ENCODE peak calls at places on chromosomes 4 and X, in four cellular contexts. D, W, J and Z are unnamed samples.

GRCh38 chrX:63275127-63275526 is 76.0 kb downstream of the SPIN4 start:
- DNase-seq in J (peak; percentile 28), D (no peak), W (no peak), Z (no peak)

GRCh38 chr4:186878203-186878800 is 154.6 kb upstream of the FAT1 start:
- DNase-seq in W (no peak), D (peak; percentile 48), J (no peak), Z (no peak)

GRCh38 chr4:83658806-83659205 is 122.9 kb downstream of the GPAT3 start:
- DNase-seq in J (no peak), W (no peak), D (no peak), Z (no peak)

GRCh38 chr4:119550857-119551532 is 77.6 kb downstream of the PDE5A start:
- DNase-seq in D (no peak), J (peak; percentile 43), W (no peak), Z (no peak)

GRCh38 chr4:15303052-15303641 is 124.7 kb upstream of the C1QTNF7 start:
- DNase-seq in W (no peak), D (peak; percentile 42), J (peak; percentile 75), Z (no peak)

GRCh38 chrX:78673256-78673655 is 14.1 kb upstream of the RTL3 start:
- DNase-seq in W (no peak), D (no peak), J (no peak), Z (no peak)

GRCh38 chrX:38346150-38346549 is 6.3 kb upstream of the OTC start:
- DNase-seq in W (no peak), J (no peak), D (no peak), Z (no peak)

GRCh38 chr4:173661001-173661400 is 131.0 kb upstream of the HAND2 start:
- DNase-seq in W (no peak), J (no peak), D (no peak), Z (no peak)

GRCh38 chr4:126906466-126906865 is 726.3 kb upstream of the INTU start:
- DNase-seq in J (no peak), D (no peak), W (no peak), Z (no peak)

GRCh38 chr4:95551653-95552052 is 2.9 kb upstream of the UNC5C start:
- DNase-seq in J (no peak), D (no peak), W (no peak), Z (no peak)

GRCh38 chr4:10492486-10492885 is 35.3 kb upstream of the ZNF518B start:
- DNase-seq in D (no peak), J (no peak), W (no peak), Z (no peak)

GRCh38 chrX:80808854-80809493 is 703 bp downstream of the BRWD3 start:
- DNase-seq in D (no peak), W (peak; percentile 47), J (peak; percentile 19), Z (no peak)

GRCh38 chr4:59127748-59128147 is 2017.6 kb upstream of the IGFBP7 start:
- DNase-seq in J (peak; percentile 38), D (no peak), W (no peak), Z (no peak)